ENCODE peak calls at places on chromosomes 13 and 19, in nine cellular contexts. W is K562, K is heart left ventricle, L is lower leg skin, H is breast epithelium, Y is Peyer's patch, D is A549, Q is GM12878, I is tibial nerve. N is an unnamed sample.

GRCh38 chr13:105920375-105920774 is 615.1 kb downstream of the EFNB2 start:
- DNase-seq in W (no peak), K (no peak), I (no peak), D (no peak), H (no peak), Y (peak), Q (no peak), L (no peak), N (no peak)

GRCh38 chr13:51020600-51020999 is 90.5 kb downstream of the C13orf42 start:
- DNase-seq in Q (no peak), L (no peak), Y (no peak), H (no peak), D (no peak), K (no peak), W (no peak), I (no peak), N (no peak)

GRCh38 chr19:50838239-50838638 is 4.9 kb upstream of the KLK15 start:
- DNase-seq in D (peak), Y (no peak), W (no peak), Q (peak), H (no peak), K (no peak), I (no peak), L (no peak), N (no peak)

GRCh38 chr13:32723987-32724386 is 137.7 kb downstream of the PDS5B start:
- DNase-seq in L (no peak), H (no peak), K (no peak), Y (no peak), I (no peak), Q (no peak), W (no peak), D (no peak), N (no peak)

GRCh38 chr19:7535035-7535992 is at the start of gene PNPLA6:
- DNase-seq in K (peak), Y (peak), I (peak), H (peak), D (peak), Q (peak), L (peak), W (peak), N (peak)

GRCh38 chr13:45696610-45697226 is 5.4 kb upstream of the CBY2 start:
- DNase-seq in I (no peak), W (no peak), D (no peak), Q (peak), K (no peak), L (no peak), Y (no peak), H (no peak), N (no peak)

GRCh38 chr13:100594731-100595130 is 6.1 kb upstream of the GGACT start:
- DNase-seq in Q (no peak), D (no peak), W (peak), L (no peak), H (no peak), Y (peak), K (no peak), I (no peak), N (no peak)

GRCh38 chr13:45522571-45522970 is 57.8 kb downstream of the COG3 start:
- DNase-seq in I (no peak), H (no peak), W (no peak), K (no peak), Y (no peak), L (no peak), D (no peak), Q (no peak), N (no peak)

GRCh38 chr13:77325371-77325941 is 1.4 kb downstream of the MYCBP2 start:
- DNase-seq in L (no peak), Y (no peak), Q (no peak), W (no peak), K (no peak), H (no peak), I (no peak), D (no peak), N (peak)

GRCh38 chr13:95039415-95039814 is 261.8 kb downstream of the ABCC4 start:
- DNase-seq in H (no peak), D (no peak), Q (no peak), W (no peak), L (no peak), Y (no peak), K (no peak), I (no peak), N (no peak)

GRCh38 chr13:45799451-45799850 is 52.1 kb downstream of the SIAH3 start:
- DNase-seq in Q (no peak), L (no peak), K (no peak), W (no peak), Y (no peak), D (no peak), I (no peak), H (no peak), N (no peak)

GRCh38 chr13:50387124-50387581 is 371.9 kb downstream of the KCNRG start:
- DNase-seq in H (no peak), W (peak), Y (peak), I (peak), L (no peak), Q (no peak), D (no peak), K (peak), N (no peak)

GRCh38 chr19:18674616-18675015 is 8.9 kb upstream of the CRTC1 start:
- DNase-seq in Q (no peak), H (no peak), W (no peak), I (no peak), D (no peak), L (no peak), Y (no peak), K (no peak), N (no peak)

GRCh38 chr19:917323-918151 is at the start of gene KISS1R:
- DNase-seq in I (no peak), W (peak), H (no peak), D (peak), L (no peak), Y (peak), K (no peak), Q (no peak), N (peak)
- TF ChIP-seq POLR2A in I (no peak), W (peak), H (no peak), D (no peak), L (no peak), Y (no peak), K (no peak), Q (peak), N (no peak)

GRCh38 chr19:43780706-43781525 is at the start of gene KCNN4:
- DNase-seq in L (no peak), Q (no peak), I (no peak), K (no peak), H (no peak), D (peak), Y (peak), W (peak), N (peak)
- TF ChIP-seq POLR2A in L (no peak), Q (peak), I (no peak), K (no peak), H (no peak), D (peak), Y (peak), W (peak), N (peak)

DNA sequence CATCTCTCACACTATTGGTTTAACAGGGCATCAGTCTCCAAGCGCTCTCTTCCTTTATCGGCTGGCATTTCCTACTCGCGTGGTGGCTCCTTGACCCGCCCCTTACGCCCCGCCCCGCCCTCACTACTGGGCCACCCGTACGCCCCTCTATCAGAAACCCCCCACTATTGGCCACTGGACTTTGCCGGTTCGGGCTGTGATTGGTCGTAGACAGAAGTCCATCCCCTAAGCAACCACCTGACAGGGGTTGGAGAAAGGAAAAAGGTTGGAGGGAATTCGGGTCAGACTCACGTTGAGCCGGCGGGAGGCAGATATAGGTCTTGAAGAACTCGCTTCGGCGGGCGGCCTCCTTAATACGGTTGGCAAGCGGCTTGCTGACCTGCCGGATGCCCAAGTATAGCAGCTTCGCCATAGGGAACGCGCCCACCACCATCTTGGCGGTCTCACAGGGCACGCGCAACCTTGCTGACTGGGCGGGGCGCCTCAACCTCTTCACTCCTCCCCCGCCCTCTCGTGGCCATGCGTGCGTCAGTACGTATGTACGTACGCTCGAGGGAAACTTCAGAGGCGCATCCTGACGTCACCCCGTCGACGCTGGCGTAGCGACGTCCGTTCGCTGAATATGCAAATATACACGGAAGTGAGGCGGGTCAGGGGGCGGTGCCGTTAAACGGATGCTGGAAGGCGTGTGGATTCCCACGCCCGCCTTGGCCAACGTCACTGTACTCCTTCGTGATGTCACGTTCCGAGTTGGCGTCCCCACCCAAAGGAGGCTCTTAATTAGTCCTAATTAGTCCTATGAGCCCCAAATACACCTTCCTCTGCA is at the start of gene OPA3:
- DNase-seq in K (peak), Q (peak), Y (peak), I (peak), H (peak), L (peak), D (peak), W (peak), N (peak)
- TF ChIP-seq POLR2A in K (no peak), Q (peak), Y (peak), I (no peak), H (no peak), L (no peak), D (peak), W (peak), N (peak)

DNA sequence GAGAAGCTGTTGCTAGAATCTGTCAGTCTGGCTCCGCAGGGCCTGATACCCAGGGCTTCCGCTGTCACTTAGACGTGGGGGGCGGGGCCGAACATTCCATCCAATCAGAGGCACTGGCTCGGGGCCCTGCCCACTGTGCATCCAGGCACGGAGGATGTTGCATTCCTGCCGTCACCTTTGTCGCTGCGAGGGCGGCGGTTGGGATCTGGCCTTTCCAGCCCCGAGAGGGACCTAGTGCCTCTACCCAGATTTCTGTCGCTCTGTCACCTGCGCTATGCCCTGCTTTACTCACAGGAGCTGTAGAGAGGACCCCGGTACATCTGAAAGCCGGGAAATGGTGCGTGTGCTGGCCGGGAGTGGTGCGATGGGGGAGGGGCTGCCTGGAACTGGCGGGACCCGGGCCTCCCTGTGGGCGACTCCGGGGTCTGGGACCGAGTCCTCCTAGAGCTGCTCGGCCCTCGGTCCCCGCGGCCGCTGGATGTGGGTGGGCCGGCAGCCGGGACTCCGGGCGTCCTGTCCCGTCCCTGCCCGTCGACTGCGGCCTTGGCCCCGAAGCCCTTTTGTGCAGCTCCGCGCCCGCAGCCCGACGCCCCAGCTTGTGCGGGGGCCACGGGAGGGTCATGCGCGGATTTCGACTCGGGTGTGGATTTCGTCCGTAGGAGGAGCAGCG is at the start of gene ZNF439:
- DNase-seq in K (peak), H (peak), D (no peak), Q (peak), L (peak), Y (peak), W (peak), I (peak), N (peak)
- TF ChIP-seq POLR2A in K (no peak), H (no peak), D (no peak), Q (peak), L (no peak), Y (peak), W (no peak), I (no peak), N (no peak)

GRCh38 chr19:44890366-44891015 is 563 bp upstream of the TOMM40 start:
- DNase-seq in Y (no peak), K (peak), W (peak), Q (peak), L (peak), H (peak), I (peak), D (peak), N (peak)
- TF ChIP-seq POLR2A in Y (no peak), K (no peak), W (peak), Q (peak), L (no peak), H (no peak), I (no peak), D (peak), N (peak)

N was measured in erythroblast.